ENCODE peak calls at places on chromosome 6, in seven cellular contexts. E is NCI-H1105; U is CD4-positive, CD25-positive, alpha-beta regulatory T cell; H is T-helper 17 cell; T is AG04450; B is NCI-H2081; F is amniotic stem cell. S is an unnamed sample.

GRCh38 chr6:101178748-101179147 is 214.8 kb upstream of the GRIK2 start:
- DNase-seq in E (no peak), U (no peak), T (no peak), F (no peak), H (no peak), B (no peak), S (no peak)

GRCh38 chr6:2556761-2557160 is 194.0 kb downstream of the MYLK4 start:
- DNase-seq in U (no peak), F (no peak), E (no peak), H (no peak), B (no peak), T (no peak), S (no peak)

GRCh38 chr6:17589402-17590116 is 10.5 kb upstream of the FAM8A1 start:
- DNase-seq in B (no peak), H (no peak), U (peak), T (peak), F (peak), E (no peak), S (no peak)

GRCh38 chr6:54267798-54268197 is 40.4 kb upstream of the TINAG start:
- DNase-seq in E (peak), F (no peak), U (no peak), T (no peak), H (no peak), B (peak), S (no peak)

GRCh38 chr6:52420668-52421358 is 671 bp downstream of the EFHC1 start:
- DNase-seq in U (no peak), F (no peak), E (peak), T (no peak), H (no peak), B (peak), S (no peak)

GRCh38 chr6:168335341-168335740 is 15.8 kb upstream of the DACT2 start:
- DNase-seq in U (no peak), B (no peak), F (no peak), H (no peak), E (no peak), T (no peak), S (no peak)

GRCh38 chr6:170026272-170027110 is 264.4 kb downstream of the DLL1 start:
- DNase-seq in T (no peak), U (no peak), B (peak), H (no peak), E (peak), F (no peak), S (no peak)

GRCh38 chr6:7175463-7175862 is 67.7 kb downstream of the RREB1 start:
- DNase-seq in F (no peak), E (no peak), U (no peak), B (no peak), T (no peak), H (no peak), S (no peak)

GRCh38 chr6:155100087-155100486 is 105.0 kb downstream of the TIAM2 start:
- DNase-seq in H (no peak), E (peak), B (peak), U (no peak), T (no peak), F (no peak), S (no peak)

GRCh38 chr6:43464337-43464736 is 9.0 kb upstream of the DLK2 start:
- DNase-seq in B (no peak), E (no peak), F (no peak), U (no peak), T (no peak), H (no peak), S (no peak)

S was measured in CD4-positive, alpha-beta memory T cell.